ENCODE peak calls at places on chromosomes 3 and 15, in nine cellular contexts. H is HCT116, I is stomach, M is spleen, Z is H1, E is prostate gland, T is GM23338, U is endothelial cell of umbilical vein, X is transverse colon. G is an unnamed sample.

GRCh38 chr3:128439226-128439625 is 27.5 kb downstream of the DNAJB8 start:
- DNase-seq in Z (no peak), M (no peak), H (no peak), E (no peak), X (no peak), T (no peak), U (no peak), I (no peak), G (no peak)

GRCh38 chr15:89128320-89129122 is 40.3 kb downstream of the ABHD2 start:
- DNase-seq in X (no peak), E (no peak), Z (no peak), T (no peak), M (no peak), I (no peak), H (no peak), U (no peak), G (no peak)

GRCh38 chr3:112894258-112894657 is 47.6 kb upstream of the CD200R1L start:
- DNase-seq in E (no peak), X (no peak), I (no peak), T (peak; percentile 82), M (no peak), U (no peak), H (peak; percentile 0), Z (peak; percentile 51), G (no peak)

GRCh38 chr3:7504886-7505775 is 644.2 kb downstream of the GRM7 start:
- DNase-seq in E (no peak), U (peak; percentile 99), X (no peak), H (peak; percentile 83), M (no peak), I (no peak), T (peak; percentile 14), Z (no peak), G (peak; percentile 20)

GRCh38 chr15:46900992-46901391 is 816.3 kb upstream of the SEMA6D start:
- DNase-seq in X (no peak), T (no peak), M (no peak), E (no peak), U (no peak), H (no peak), I (no peak), Z (no peak), G (no peak)

GRCh38 chr15:69996842-69997478 is 100.8 kb downstream of the TLE3 start:
- DNase-seq in X (peak; percentile 82), Z (no peak), H (no peak), U (no peak), E (no peak), I (peak; percentile 70), M (peak; percentile 49), T (no peak), G (no peak)

GRCh38 chr3:114212646-114213045 is 24.7 kb downstream of the ZNF80 start:
- DNase-seq in X (no peak), U (no peak), T (no peak), Z (no peak), M (no peak), E (no peak), I (no peak), H (no peak), G (no peak)

GRCh38 chr3:158918008-158918407 is 116.2 kb downstream of the MFSD1 start:
- DNase-seq in T (peak; percentile 82), E (no peak), U (peak; percentile 83), X (peak; percentile 24), I (peak; percentile 46), Z (peak; percentile 74), M (no peak), H (peak; percentile 52), G (no peak)

GRCh38 chr15:38253448-38253847 is 812 bp downstream of the SPRED1 start:
- DNase-seq in H (peak; percentile 28), I (no peak), X (peak; percentile 13), E (peak; percentile 20), T (peak; percentile 60), M (no peak), U (peak; percentile 41), Z (no peak), G (no peak)

GRCh38 chr15:68704496-68705021 is 116.1 kb downstream of the ANP32A start:
- DNase-seq in T (no peak), E (peak; percentile 61), Z (no peak), X (peak; percentile 14), H (no peak), I (peak; percentile 40), U (peak; percentile 79), M (peak; percentile 62), G (no peak)

GRCh38 chr15:44662478-44663409 is 718 bp downstream of the SPG11 start:
- DNase-seq in Z (no peak), I (peak; percentile 81), X (peak; percentile 87), T (peak; percentile 63), H (peak; percentile 34), M (peak; percentile 96), E (peak; percentile 55), U (no peak), G (no peak)
- H3K27ac ChIP-seq in Z (peak overlapping the region; percentile 82), I (peak overlapping the region; percentile 99), X (peak overlapping the region; percentile 98), T (peak overlapping the region; percentile 82), H (peak overlapping the region; percentile 87), M (peak overlapping the region; percentile 100), E (peak overlapping the region; percentile 92), U (peak overlapping the region; percentile 73), G (peak overlapping the region; percentile 84)

GRCh38 chr3:152084441-152084840 is 184.3 kb upstream of the MBNL1 start:
- DNase-seq in U (no peak), X (no peak), E (no peak), I (no peak), T (no peak), M (no peak), H (no peak), Z (no peak), G (peak; percentile 66)

GRCh38 chr3:152087153-152087552 is 181.6 kb upstream of the MBNL1 start:
- DNase-seq in X (no peak), T (no peak), E (no peak), Z (no peak), U (no peak), M (no peak), H (no peak), I (no peak), G (no peak)

GRCh38 chr3:152079980-152080379 is 188.7 kb upstream of the MBNL1 start:
- DNase-seq in T (no peak), H (no peak), X (no peak), Z (no peak), E (no peak), I (no peak), U (no peak), M (no peak), G (no peak)

GRCh38 chr3:152083058-152083457 is 185.7 kb upstream of the MBNL1 start:
- DNase-seq in H (no peak), E (no peak), U (no peak), Z (no peak), M (no peak), X (no peak), I (no peak), T (no peak), G (no peak)
- TF ChIP-seq POLR2AphosphoS5 in H (no peak), E (no peak), U (no peak), Z (no peak), M (no peak), X (no peak), I (no peak), T (no peak), G (no peak)

GRCh38 chr3:9402410-9403228 is 5.2 kb downstream of the SETD5 start:
- DNase-seq in M (no peak), E (no peak), H (no peak), X (peak; percentile 74), Z (peak; percentile 86), I (peak; percentile 64), U (no peak), T (peak; percentile 90), G (no peak)

GRCh38 chr3:9403463-9403862 is 6.0 kb downstream of the SETD5 start:
- DNase-seq in X (no peak), T (no peak), U (no peak), E (no peak), H (no peak), Z (no peak), M (no peak), I (no peak), G (no peak)

GRCh38 chr3:9399746-9400145 is 2.3 kb downstream of the SETD5 start:
- DNase-seq in T (peak; percentile 88), Z (no peak), U (peak; percentile 81), E (peak; percentile 72), X (peak; percentile 72), H (peak; percentile 26), M (no peak), I (peak; percentile 70), G (no peak)

GRCh38 chr3:9400626-9401025 is 3.2 kb downstream of the SETD5 start:
- DNase-seq in Z (no peak), U (peak; percentile 21), I (no peak), H (no peak), M (no peak), E (no peak), X (no peak), T (peak; percentile 62), G (no peak)

GRCh38 chr3:9401986-9402385 is 4.6 kb downstream of the SETD5 start:
- DNase-seq in T (no peak), X (no peak), M (no peak), Z (no peak), H (no peak), E (no peak), U (no peak), I (no peak), G (no peak)
- H3K27ac ChIP-seq in T (peak overlapping the region; percentile 82), X (peak overlapping the region; percentile 99), M (peak overlapping the region; percentile 99), Z (peak overlapping the region; percentile 50), H (no peak overlapping the region), E (no peak overlapping the region), U (no peak overlapping the region), I (peak overlapping the region; percentile 52), G (no peak overlapping the region)

GRCh38 chr3:42516443-42516842 is 14.0 kb downstream of the VIPR1 start:
- DNase-seq in H (no peak), I (peak; percentile 40), Z (no peak), X (peak; percentile 81), U (no peak), E (peak; percentile 73), T (no peak), M (no peak), G (no peak)

GRCh38 chr3:42514876-42515275 is 12.4 kb downstream of the VIPR1 start:
- DNase-seq in I (no peak), X (no peak), T (no peak), Z (no peak), U (no peak), M (peak; percentile 52), H (no peak), E (peak; percentile 23), G (no peak)

GRCh38 chr3:42517143-42517542 is 14.7 kb downstream of the VIPR1 start:
- DNase-seq in Z (no peak), H (no peak), I (no peak), M (no peak), X (peak; percentile 61), E (peak; percentile 34), U (no peak), T (no peak), G (no peak)

GRCh38 chr3:42515976-42516375 is 13.5 kb downstream of the VIPR1 start:
- DNase-seq in T (no peak), M (no peak), U (no peak), I (no peak), H (no peak), E (no peak), X (peak; percentile 36), Z (no peak), G (no peak)

DNA sequence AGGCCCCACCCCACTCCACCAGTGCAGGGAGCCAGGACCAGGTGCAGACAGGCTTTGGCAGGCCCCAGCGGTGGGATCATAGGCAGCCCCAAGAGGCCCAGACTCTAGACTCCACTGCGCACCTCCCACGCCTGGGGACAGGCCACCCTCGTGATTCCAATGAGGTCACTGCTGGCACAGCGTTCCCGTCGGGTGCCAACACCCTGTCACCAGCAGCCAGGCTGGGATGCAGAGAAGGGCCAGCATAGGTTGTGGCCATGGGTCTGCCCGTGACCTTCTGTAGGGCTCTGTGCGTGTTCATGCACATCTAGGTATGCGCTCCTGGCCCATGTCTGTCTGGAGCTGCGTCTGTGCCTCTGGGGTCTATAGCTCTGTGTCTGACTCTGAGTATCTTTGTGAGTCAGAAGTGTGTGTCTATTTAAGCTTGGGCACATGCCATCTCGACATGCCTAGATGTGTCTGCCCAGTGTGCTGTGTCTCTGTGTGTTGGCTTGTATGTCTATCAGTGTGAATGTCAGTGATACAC is 13.0 kb downstream of the VIPR1 start:
- DNase-seq in E (peak; percentile 87), M (peak; percentile 65), T (no peak), I (peak; percentile 56), U (no peak), X (peak; percentile 78), Z (no peak), H (no peak), G (no peak)
- TF ChIP-seq POLR2AphosphoS5 in E (peak; percentile 87), M (no peak), T (no peak), I (no peak), U (no peak), X (peak; percentile 33), Z (no peak), H (no peak), G (no peak)

G was measured in SK-N-MC.